ENCODE peak calls at places on chromosome 13, in eight cellular contexts. One of them, this sample, is unnamed.

GRCh38 chr13:34254366-34254765 is 436.4 kb downstream of the RFC3 start:
- DNase-seq in T-helper 2 cell: no peak
- DNase-seq in kidney tubule cell: no peak
- DNase-seq in fibroblast of the aortic adventitia: no peak
- DNase-seq in lower leg skin: no peak
- DNase-seq in NCI-H1417: no peak
- DNase-seq in right lobe of liver: no peak
- DNase-seq in iris pigment epithelial cell: peak
- DNase-seq in this sample: no peak

GRCh38 chr13:112583592-112584277 is 4.2 kb downstream of the TUBGCP3 start:
- DNase-seq in lower leg skin: peak
- DNase-seq in kidney tubule cell: no peak
- DNase-seq in NCI-H1417: no peak
- DNase-seq in iris pigment epithelial cell: no peak
- DNase-seq in right lobe of liver: no peak
- DNase-seq in T-helper 2 cell: no peak
- DNase-seq in fibroblast of the aortic adventitia: no peak
- DNase-seq in this sample: no peak

GRCh38 chr13:79741006-79741405 is 260.1 kb downstream of the NDFIP2 start:
- DNase-seq in fibroblast of the aortic adventitia: peak
- DNase-seq in lower leg skin: no peak
- DNase-seq in right lobe of liver: no peak
- DNase-seq in kidney tubule cell: peak
- DNase-seq in iris pigment epithelial cell: peak
- DNase-seq in NCI-H1417: no peak
- DNase-seq in T-helper 2 cell: no peak
- DNase-seq in this sample: no peak

GRCh38 chr13:33479066-33479465 is 193.5 kb upstream of the STARD13 start:
- DNase-seq in kidney tubule cell: no peak
- DNase-seq in T-helper 2 cell: no peak
- DNase-seq in iris pigment epithelial cell: no peak
- DNase-seq in lower leg skin: no peak
- DNase-seq in right lobe of liver: no peak
- DNase-seq in fibroblast of the aortic adventitia: no peak
- DNase-seq in NCI-H1417: no peak
- DNase-seq in this sample: no peak

GRCh38 chr13:45341034-45341798 is at the start of gene TPT1:
- DNase-seq in iris pigment epithelial cell: peak
- DNase-seq in right lobe of liver: peak
- DNase-seq in kidney tubule cell: peak
- DNase-seq in fibroblast of the aortic adventitia: peak
- DNase-seq in NCI-H1417: peak
- DNase-seq in lower leg skin: peak
- DNase-seq in T-helper 2 cell: peak
- DNase-seq in this sample: peak

GRCh38 chr13:92054389-92054788 is 656.0 kb downstream of the GPC5 start:
- DNase-seq in kidney tubule cell: no peak
- DNase-seq in T-helper 2 cell: no peak
- DNase-seq in fibroblast of the aortic adventitia: no peak
- DNase-seq in right lobe of liver: no peak
- DNase-seq in iris pigment epithelial cell: no peak
- DNase-seq in lower leg skin: no peak
- DNase-seq in NCI-H1417: no peak
- DNase-seq in this sample: no peak

GRCh38 chr13:38349386-38350113 is at the start of gene UFM1:
- DNase-seq in T-helper 2 cell: peak
- DNase-seq in NCI-H1417: peak
- DNase-seq in iris pigment epithelial cell: peak
- DNase-seq in lower leg skin: peak
- DNase-seq in right lobe of liver: peak
- DNase-seq in fibroblast of the aortic adventitia: peak
- DNase-seq in kidney tubule cell: peak
- DNase-seq in this sample: peak

GRCh38 chr13:57552441-57552840 is 79.1 kb upstream of the PCDH17 start:
- DNase-seq in kidney tubule cell: no peak
- DNase-seq in NCI-H1417: no peak
- DNase-seq in fibroblast of the aortic adventitia: no peak
- DNase-seq in iris pigment epithelial cell: no peak
- DNase-seq in right lobe of liver: no peak
- DNase-seq in T-helper 2 cell: no peak
- DNase-seq in lower leg skin: no peak
- DNase-seq in this sample: no peak

GRCh38 chr13:98976338-98976737 is 1.5 kb downstream of the DOCK9 start:
- DNase-seq in kidney tubule cell: no peak
- DNase-seq in iris pigment epithelial cell: peak
- DNase-seq in T-helper 2 cell: no peak
- DNase-seq in right lobe of liver: no peak
- DNase-seq in NCI-H1417: no peak
- DNase-seq in fibroblast of the aortic adventitia: peak
- DNase-seq in lower leg skin: no peak
- DNase-seq in this sample: no peak

GRCh38 chr13:27005556-27005955 is 166.1 kb downstream of the USP12 start:
- DNase-seq in right lobe of liver: no peak
- DNase-seq in kidney tubule cell: no peak
- DNase-seq in iris pigment epithelial cell: no peak
- DNase-seq in fibroblast of the aortic adventitia: no peak
- DNase-seq in T-helper 2 cell: no peak
- DNase-seq in lower leg skin: no peak
- DNase-seq in NCI-H1417: peak
- DNase-seq in this sample: no peak

GRCh38 chr13:35855531-35856019 is 275.6 kb downstream of the DCLK1 start:
- DNase-seq in iris pigment epithelial cell: no peak
- DNase-seq in NCI-H1417: peak
- DNase-seq in fibroblast of the aortic adventitia: no peak
- DNase-seq in lower leg skin: peak
- DNase-seq in right lobe of liver: no peak
- DNase-seq in kidney tubule cell: peak
- DNase-seq in T-helper 2 cell: no peak
- DNase-seq in this sample: no peak

GRCh38 chr13:50401721-50402510 is 386.7 kb downstream of the KCNRG start:
- DNase-seq in kidney tubule cell: peak
- DNase-seq in right lobe of liver: no peak
- DNase-seq in lower leg skin: no peak
- DNase-seq in iris pigment epithelial cell: peak
- DNase-seq in NCI-H1417: no peak
- DNase-seq in fibroblast of the aortic adventitia: peak
- DNase-seq in T-helper 2 cell: no peak
- DNase-seq in this sample: no peak

GRCh38 chr13:34346626-34347025 is 528.7 kb downstream of the RFC3 start:
- DNase-seq in NCI-H1417: no peak
- DNase-seq in kidney tubule cell: no peak
- DNase-seq in lower leg skin: no peak
- DNase-seq in iris pigment epithelial cell: peak
- DNase-seq in fibroblast of the aortic adventitia: no peak
- DNase-seq in T-helper 2 cell: no peak
- DNase-seq in right lobe of liver: no peak
- DNase-seq in this sample: no peak

GRCh38 chr13:75792526-75793187 is 156.5 kb downstream of the LMO7 start:
- DNase-seq in T-helper 2 cell: no peak
- DNase-seq in lower leg skin: no peak
- DNase-seq in kidney tubule cell: peak
- DNase-seq in NCI-H1417: no peak
- DNase-seq in right lobe of liver: peak
- DNase-seq in fibroblast of the aortic adventitia: peak
- DNase-seq in iris pigment epithelial cell: peak
- DNase-seq in this sample: no peak

GRCh38 chr13:105679832-105680231 is 855.6 kb downstream of the EFNB2 start:
- DNase-seq in iris pigment epithelial cell: no peak
- DNase-seq in kidney tubule cell: no peak
- DNase-seq in fibroblast of the aortic adventitia: no peak
- DNase-seq in T-helper 2 cell: no peak
- DNase-seq in right lobe of liver: no peak
- DNase-seq in lower leg skin: no peak
- DNase-seq in NCI-H1417: no peak
- DNase-seq in this sample: no peak

GRCh38 chr13:40230833-40231266 is 435.6 kb downstream of the FOXO1 start:
- DNase-seq in right lobe of liver: no peak
- DNase-seq in kidney tubule cell: no peak
- DNase-seq in iris pigment epithelial cell: peak
- DNase-seq in lower leg skin: no peak
- DNase-seq in fibroblast of the aortic adventitia: peak
- DNase-seq in T-helper 2 cell: no peak
- DNase-seq in NCI-H1417: no peak
- DNase-seq in this sample: no peak

GRCh38 chr13:76019421-76020044 is 383.4 kb downstream of the LMO7 start:
- DNase-seq in kidney tubule cell: peak
- DNase-seq in T-helper 2 cell: no peak
- DNase-seq in fibroblast of the aortic adventitia: no peak
- DNase-seq in lower leg skin: no peak
- DNase-seq in NCI-H1417: no peak
- DNase-seq in right lobe of liver: peak
- DNase-seq in iris pigment epithelial cell: no peak
- DNase-seq in this sample: no peak

GRCh38 chr13:111198979-111199378 is 83.9 kb downstream of the ARHGEF7 start:
- DNase-seq in NCI-H1417: no peak
- DNase-seq in iris pigment epithelial cell: no peak
- DNase-seq in right lobe of liver: no peak
- DNase-seq in T-helper 2 cell: no peak
- DNase-seq in lower leg skin: no peak
- DNase-seq in fibroblast of the aortic adventitia: no peak
- DNase-seq in kidney tubule cell: no peak
- DNase-seq in this sample: no peak

This sample was measured in natural killer cell.